ENCODE peak calls at places on chromosome 4, in five cellular contexts. N is astrocyte of the spinal cord, C is choroid plexus epithelial cell, I is ELF-1, P is tibial artery. W is an unnamed sample.

GRCh38 chr4:125115941-125116340 is 198.8 kb upstream of the FAT4 start:
- DNase-seq in I (no peak), C (peak), P (no peak), N (peak), W (peak)

GRCh38 chr4:143531773-143532491 is 18.4 kb downstream of the SMARCA5 start:
- DNase-seq in N (peak), P (no peak), I (no peak), C (peak), W (no peak)

GRCh38 chr4:8144359-8144758 is 14.3 kb downstream of the ABLIM2 start:
- DNase-seq in N (no peak), I (peak), C (peak), P (no peak), W (no peak)

GRCh38 chr4:20420916-20421315 is 169.2 kb downstream of the SLIT2 start:
- DNase-seq in P (no peak), I (no peak), N (no peak), C (no peak), W (no peak)

GRCh38 chr4:67700874-67701850 is at the start of gene UBA6:
- DNase-seq in I (peak), N (peak), P (peak), C (peak), W (peak)

GRCh38 chr4:26260571-26260970 is 60.2 kb upstream of the RBPJ start:
- DNase-seq in N (no peak), P (no peak), I (no peak), C (no peak), W (no peak)

GRCh38 chr4:134911941-134912340 is 710.4 kb upstream of the PABPC4L start:
- DNase-seq in P (no peak), N (no peak), I (peak), C (no peak), W (no peak)

GRCh38 chr4:3729188-3729884 is 36.8 kb upstream of the ADRA2C start:
- DNase-seq in P (peak), N (no peak), I (no peak), C (no peak), W (no peak)

GRCh38 chr4:102420563-102421221 is 75.4 kb upstream of the SLC39A8 start:
- DNase-seq in I (no peak), N (peak), C (peak), P (no peak), W (peak)

GRCh38 chr4:186644737-186645261 is 78.9 kb downstream of the FAT1 start:
- DNase-seq in C (peak), P (no peak), N (peak), I (no peak), W (no peak)

GRCh38 chr4:35771571-35771970 is 472.7 kb downstream of the ARAP2 start:
- DNase-seq in I (no peak), N (peak), P (no peak), C (no peak), W (no peak)

GRCh38 chr4:127959794-127960193 is 5.2 kb downstream of the MFSD8 start:
- DNase-seq in P (no peak), I (no peak), C (no peak), N (no peak), W (no peak)

GRCh38 chr4:21827575-21827974 is 121.0 kb downstream of the KCNIP4 start:
- DNase-seq in P (no peak), N (peak), C (peak), I (no peak), W (no peak)

GRCh38 chr4:158193171-158193749 is 17.0 kb upstream of the TMEM144 start:
- DNase-seq in N (peak), C (peak), P (no peak), I (no peak), W (peak)

GRCh38 chr4:57187241-57187640 is 77.1 kb upstream of the IGFBP7 start:
- DNase-seq in I (no peak), N (no peak), C (no peak), P (no peak), W (no peak)

GRCh38 chr4:6746721-6747689 is 31.0 kb downstream of the BLOC1S4 start:
- DNase-seq in I (no peak), N (no peak), P (no peak), C (no peak), W (no peak)

GRCh38 chr4:6953751-6954380 is 44.2 kb downstream of the TBC1D14 start:
- DNase-seq in I (peak), C (peak), N (peak), P (peak), W (no peak)

GRCh38 chr4:41452484-41453225 is 85.3 kb upstream of the LIMCH1 start:
- DNase-seq in C (no peak), P (no peak), N (no peak), I (no peak), W (no peak)

GRCh38 chr4:42671431-42672194 is 14.7 kb upstream of the ATP8A1 start:
- DNase-seq in C (no peak), I (no peak), N (no peak), P (no peak), W (no peak)

GRCh38 chr4:138627096-138627495 is 384.9 kb upstream of the SLC7A11 start:
- DNase-seq in I (no peak), N (no peak), P (no peak), C (no peak), W (peak)

GRCh38 chr4:133151301-133151680 is 2.2 kb downstream of the PCDH10 start:
- DNase-seq in N (peak), P (no peak), C (peak), I (peak), W (no peak)

GRCh38 chr4:52638717-52639116 is 20.4 kb downstream of the USP46 start:
- DNase-seq in C (no peak), I (no peak), P (no peak), N (no peak), W (no peak)

GRCh38 chr4:41857225-41857624 is 78.0 kb upstream of the TMEM33 start:
- DNase-seq in N (no peak), I (no peak), C (no peak), P (no peak), W (no peak)

GRCh38 chr4:152594981-152595916 is 59.4 kb upstream of the FBXW7 start:
- DNase-seq in C (peak), P (no peak), N (no peak), I (no peak), W (no peak)

GRCh38 chr4:159003420-159004253 is 99.2 kb upstream of the RAPGEF2 start:
- DNase-seq in P (no peak), C (peak), N (peak), I (no peak), W (peak)

GRCh38 chr4:1385373-1386340 is 20.6 kb downstream of the NKX1-1 start:
- DNase-seq in I (no peak), N (no peak), P (no peak), C (no peak), W (no peak)

GRCh38 chr4:61201562-61202099 is 1.5 kb downstream of the ADGRL3 start:
- DNase-seq in P (no peak), I (peak), N (no peak), C (peak), W (peak)

W was measured in HT1080.